ENCODE peak calls at places on chromosomes 12 and 14, in eight cellular contexts. One of them, this sample, is unnamed.

GRCh38 chr12:40225984-40226602 is 1.3 kb downstream of the LRRK2 start:
- DNase-seq in cardiac muscle cell: no peak
- DNase-seq in GM13977: peak; percentile 74
- DNase-seq in thoracic aorta: no peak
- DNase-seq in B cell: peak; percentile 68
- DNase-seq in lower leg skin: no peak
- DNase-seq in A549: no peak
- DNase-seq in HCT116: no peak
- DNase-seq in this sample: peak; percentile 84

GRCh38 chr12:50088577-50089335 is 3.6 kb downstream of the SMARCD1 start:
- DNase-seq in HCT116: peak; percentile 72
- DNase-seq in cardiac muscle cell: peak; percentile 47
- DNase-seq in thoracic aorta: no peak
- DNase-seq in B cell: peak; percentile 69
- DNase-seq in GM13977: peak; percentile 78
- DNase-seq in A549: peak; percentile 78
- DNase-seq in lower leg skin: no peak
- DNase-seq in this sample: peak; percentile 76

GRCh38 chr12:15268927-15269552 is 47.8 kb upstream of the RERG start:
- DNase-seq in cardiac muscle cell: peak; percentile 82
- DNase-seq in lower leg skin: peak; percentile 33
- DNase-seq in B cell: peak; percentile 49
- DNase-seq in GM13977: peak; percentile 57
- DNase-seq in HCT116: peak; percentile 62
- DNase-seq in A549: peak; percentile 62
- DNase-seq in thoracic aorta: no peak
- DNase-seq in this sample: peak; percentile 50

GRCh38 chr12:96064266-96064665 is 28.9 kb upstream of the LTA4H start:
- DNase-seq in lower leg skin: no peak
- DNase-seq in GM13977: no peak
- DNase-seq in HCT116: no peak
- DNase-seq in cardiac muscle cell: no peak
- DNase-seq in A549: no peak
- DNase-seq in B cell: no peak
- DNase-seq in thoracic aorta: no peak
- DNase-seq in this sample: no peak

GRCh38 chr12:106721931-106722330 is 52.6 kb upstream of the RIC8B start:
- DNase-seq in cardiac muscle cell: no peak
- DNase-seq in GM13977: no peak
- DNase-seq in B cell: no peak
- DNase-seq in thoracic aorta: no peak
- DNase-seq in A549: no peak
- DNase-seq in lower leg skin: no peak
- DNase-seq in HCT116: no peak
- DNase-seq in this sample: no peak

GRCh38 chr12:120316798-120317257 is 10.8 kb downstream of the PLA2G1B start:
- DNase-seq in cardiac muscle cell: no peak
- DNase-seq in lower leg skin: no peak
- DNase-seq in HCT116: no peak
- DNase-seq in thoracic aorta: no peak
- DNase-seq in GM13977: no peak
- DNase-seq in B cell: no peak
- DNase-seq in A549: no peak
- DNase-seq in this sample: no peak

GRCh38 chr12:54588110-54588831 is at the start of gene PPP1R1A:
- DNase-seq in B cell: no peak
- DNase-seq in thoracic aorta: no peak
- DNase-seq in HCT116: no peak
- DNase-seq in cardiac muscle cell: no peak
- DNase-seq in lower leg skin: no peak
- DNase-seq in A549: no peak
- DNase-seq in GM13977: no peak
- DNase-seq in this sample: no peak

GRCh38 chr12:62767506-62767905 is 167.4 kb downstream of the PPM1H start:
- DNase-seq in HCT116: no peak
- DNase-seq in cardiac muscle cell: peak; percentile 61
- DNase-seq in thoracic aorta: no peak
- DNase-seq in B cell: no peak
- DNase-seq in A549: no peak
- DNase-seq in lower leg skin: no peak
- DNase-seq in GM13977: no peak
- DNase-seq in this sample: no peak

GRCh38 chr14:94548131-94548998 is 12.9 kb upstream of the SERPINA4 start:
- DNase-seq in A549: no peak
- DNase-seq in GM13977: no peak
- DNase-seq in HCT116: no peak
- DNase-seq in B cell: no peak
- DNase-seq in lower leg skin: no peak
- DNase-seq in thoracic aorta: no peak
- DNase-seq in cardiac muscle cell: peak; percentile 47
- DNase-seq in this sample: no peak

GRCh38 chr12:12720052-12720451 is 2.9 kb downstream of the CDKN1B start:
- DNase-seq in lower leg skin: no peak
- DNase-seq in HCT116: no peak
- DNase-seq in GM13977: no peak
- DNase-seq in cardiac muscle cell: no peak
- DNase-seq in A549: no peak
- DNase-seq in B cell: no peak
- DNase-seq in thoracic aorta: no peak
- DNase-seq in this sample: no peak

GRCh38 chr14:104784846-104785707 is 10.5 kb downstream of the AKT1 start:
- DNase-seq in lower leg skin: no peak
- DNase-seq in GM13977: no peak
- DNase-seq in cardiac muscle cell: no peak
- DNase-seq in B cell: no peak
- DNase-seq in HCT116: no peak
- DNase-seq in thoracic aorta: no peak
- DNase-seq in A549: no peak
- DNase-seq in this sample: no peak

GRCh38 chr14:93938766-93939303 is 11.7 kb downstream of the FAM181A start:
- DNase-seq in HCT116: no peak
- DNase-seq in lower leg skin: no peak
- DNase-seq in B cell: no peak
- DNase-seq in cardiac muscle cell: no peak
- DNase-seq in GM13977: no peak
- DNase-seq in A549: no peak
- DNase-seq in thoracic aorta: no peak
- DNase-seq in this sample: no peak

GRCh38 chr14:87628129-87628528 is 364.9 kb downstream of the GALC start:
- DNase-seq in lower leg skin: peak; percentile 51
- DNase-seq in thoracic aorta: peak; percentile 27
- DNase-seq in GM13977: no peak
- DNase-seq in cardiac muscle cell: peak; percentile 27
- DNase-seq in B cell: no peak
- DNase-seq in A549: no peak
- DNase-seq in HCT116: no peak
- DNase-seq in this sample: no peak

GRCh38 chr12:49133014-49133413 is 1.8 kb upstream of the TUBA1B start:
- DNase-seq in A549: no peak
- DNase-seq in cardiac muscle cell: no peak
- DNase-seq in HCT116: no peak
- DNase-seq in B cell: no peak
- DNase-seq in lower leg skin: no peak
- DNase-seq in thoracic aorta: no peak
- DNase-seq in GM13977: no peak
- DNase-seq in this sample: no peak

GRCh38 chr14:89502966-89503365 is 85.9 kb upstream of the FOXN3 start:
- DNase-seq in B cell: no peak
- DNase-seq in A549: no peak
- DNase-seq in GM13977: no peak
- DNase-seq in lower leg skin: no peak
- DNase-seq in thoracic aorta: no peak
- DNase-seq in cardiac muscle cell: no peak
- DNase-seq in HCT116: no peak
- DNase-seq in this sample: no peak

GRCh38 chr12:93667672-93668071 is 9.5 kb upstream of the CRADD start:
- DNase-seq in HCT116: no peak
- DNase-seq in cardiac muscle cell: no peak
- DNase-seq in A549: no peak
- DNase-seq in B cell: no peak
- DNase-seq in lower leg skin: no peak
- DNase-seq in thoracic aorta: no peak
- DNase-seq in GM13977: no peak
- DNase-seq in this sample: no peak

GRCh38 chr12:91406920-91407341 is 224.3 kb upstream of the DCN start:
- DNase-seq in HCT116: peak; percentile 13
- DNase-seq in thoracic aorta: no peak
- DNase-seq in GM13977: peak; percentile 12
- DNase-seq in B cell: no peak
- DNase-seq in lower leg skin: no peak
- DNase-seq in cardiac muscle cell: peak; percentile 30
- DNase-seq in A549: peak; percentile 20
- DNase-seq in this sample: peak; percentile 11

GRCh38 chr12:124837958-124838803 is 25.5 kb downstream of the SCARB1 start:
- DNase-seq in lower leg skin: peak; percentile 70
- DNase-seq in B cell: no peak
- DNase-seq in GM13977: no peak
- DNase-seq in cardiac muscle cell: peak; percentile 97
- DNase-seq in A549: peak; percentile 94
- DNase-seq in thoracic aorta: peak; percentile 17
- DNase-seq in HCT116: peak; percentile 94
- DNase-seq in this sample: no peak

GRCh38 chr14:72679591-72680151 is 214.2 kb downstream of the DPF3 start:
- DNase-seq in lower leg skin: no peak
- DNase-seq in B cell: no peak
- DNase-seq in cardiac muscle cell: peak; percentile 5
- DNase-seq in thoracic aorta: no peak
- DNase-seq in A549: no peak
- DNase-seq in GM13977: no peak
- DNase-seq in HCT116: no peak
- DNase-seq in this sample: no peak

GRCh38 chr12:77947326-77947725 is 116.6 kb downstream of the NAV3 start:
- DNase-seq in cardiac muscle cell: peak; percentile 67
- DNase-seq in A549: no peak
- DNase-seq in B cell: no peak
- DNase-seq in lower leg skin: no peak
- DNase-seq in thoracic aorta: no peak
- DNase-seq in GM13977: no peak
- DNase-seq in HCT116: no peak
- DNase-seq in this sample: no peak

GRCh38 chr14:77912754-77913556 is 113.0 kb downstream of the ADCK1 start:
- DNase-seq in GM13977: no peak
- DNase-seq in A549: no peak
- DNase-seq in lower leg skin: no peak
- DNase-seq in B cell: no peak
- DNase-seq in thoracic aorta: no peak
- DNase-seq in HCT116: no peak
- DNase-seq in cardiac muscle cell: no peak
- DNase-seq in this sample: no peak

GRCh38 chr12:72134934-72135333 is 137.2 kb upstream of the TRHDE start:
- DNase-seq in lower leg skin: no peak
- DNase-seq in HCT116: no peak
- DNase-seq in cardiac muscle cell: no peak
- DNase-seq in B cell: no peak
- DNase-seq in A549: no peak
- DNase-seq in GM13977: no peak
- DNase-seq in thoracic aorta: no peak
- DNase-seq in this sample: no peak

GRCh38 chr12:72139411-72139810 is 132.8 kb upstream of the TRHDE start:
- DNase-seq in lower leg skin: no peak
- DNase-seq in cardiac muscle cell: no peak
- DNase-seq in B cell: no peak
- DNase-seq in GM13977: no peak
- DNase-seq in A549: no peak
- DNase-seq in HCT116: no peak
- DNase-seq in thoracic aorta: no peak
- DNase-seq in this sample: no peak

GRCh38 chr12:72136792-72137191 is 135.4 kb upstream of the TRHDE start:
- DNase-seq in HCT116: no peak
- DNase-seq in GM13977: no peak
- DNase-seq in B cell: no peak
- DNase-seq in A549: no peak
- DNase-seq in thoracic aorta: no peak
- DNase-seq in cardiac muscle cell: no peak
- DNase-seq in lower leg skin: no peak
- DNase-seq in this sample: no peak

GRCh38 chr12:72133497-72134055 is 138.6 kb upstream of the TRHDE start:
- DNase-seq in B cell: no peak
- DNase-seq in GM13977: no peak
- DNase-seq in cardiac muscle cell: no peak
- DNase-seq in thoracic aorta: no peak
- DNase-seq in HCT116: no peak
- DNase-seq in A549: no peak
- DNase-seq in lower leg skin: no peak
- DNase-seq in this sample: no peak
- TF ChIP-seq CTCF in B cell: no peak
- TF ChIP-seq CTCF in GM13977: peak; percentile 32
- TF ChIP-seq CTCF in cardiac muscle cell: no peak
- TF ChIP-seq CTCF in thoracic aorta: no peak
- TF ChIP-seq CTCF in HCT116: peak; percentile 6
- TF ChIP-seq CTCF in A549: no peak
- TF ChIP-seq CTCF in lower leg skin: no peak
- TF ChIP-seq CTCF in this sample: no peak

DNA sequence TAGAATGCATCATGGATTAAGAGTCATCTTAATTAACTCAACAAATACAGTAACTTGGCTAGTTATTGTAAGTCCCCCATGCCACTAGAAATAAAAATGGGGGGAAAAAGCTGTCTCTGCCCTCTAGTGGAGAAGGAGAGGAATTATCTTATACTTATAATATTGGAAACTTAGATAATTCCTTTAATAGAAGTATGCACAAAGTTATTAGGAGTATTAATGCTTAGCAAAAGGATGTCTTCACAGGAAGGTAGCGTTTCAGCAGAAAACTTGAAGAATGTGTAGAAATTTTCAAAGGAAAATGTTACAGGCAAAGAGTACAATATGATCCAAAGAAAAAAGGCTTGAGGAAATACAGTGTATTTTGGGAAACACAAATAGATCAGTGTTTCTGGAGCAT is 19.8 kb downstream of the OR5AU1 start:
- DNase-seq in lower leg skin: no peak
- DNase-seq in B cell: no peak
- DNase-seq in A549: peak; percentile 50
- DNase-seq in cardiac muscle cell: peak; percentile 28
- DNase-seq in GM13977: peak; percentile 57
- DNase-seq in thoracic aorta: no peak
- DNase-seq in HCT116: peak; percentile 3
- DNase-seq in this sample: peak; percentile 39
- TF ChIP-seq CTCF in lower leg skin: no peak
- TF ChIP-seq CTCF in B cell: peak; percentile 86
- TF ChIP-seq CTCF in A549: peak; percentile 75
- TF ChIP-seq CTCF in cardiac muscle cell: peak; percentile 68
- TF ChIP-seq CTCF in GM13977: peak; percentile 49
- TF ChIP-seq CTCF in thoracic aorta: peak; percentile 40
- TF ChIP-seq CTCF in HCT116: peak; percentile 51
- TF ChIP-seq CTCF in this sample: peak; percentile 40

GRCh38 chr12:80313184-80313583 is 130.9 kb upstream of the PTPRQ start:
- DNase-seq in HCT116: no peak
- DNase-seq in lower leg skin: no peak
- DNase-seq in A549: no peak
- DNase-seq in B cell: no peak
- DNase-seq in GM13977: no peak
- DNase-seq in cardiac muscle cell: peak; percentile 4
- DNase-seq in thoracic aorta: no peak
- DNase-seq in this sample: no peak
- TF ChIP-seq CTCF in HCT116: peak; percentile 15
- TF ChIP-seq CTCF in lower leg skin: no peak
- TF ChIP-seq CTCF in A549: peak; percentile 49
- TF ChIP-seq CTCF in B cell: no peak
- TF ChIP-seq CTCF in GM13977: no peak
- TF ChIP-seq CTCF in cardiac muscle cell: no peak
- TF ChIP-seq CTCF in thoracic aorta: no peak
- TF ChIP-seq CTCF in this sample: no peak

GRCh38 chr12:122094261-122094734 is 15.7 kb downstream of the MLXIP start:
- DNase-seq in thoracic aorta: no peak
- DNase-seq in HCT116: no peak
- DNase-seq in lower leg skin: no peak
- DNase-seq in B cell: no peak
- DNase-seq in GM13977: no peak
- DNase-seq in cardiac muscle cell: no peak
- DNase-seq in A549: no peak
- DNase-seq in this sample: no peak
- TF ChIP-seq CTCF in thoracic aorta: no peak
- TF ChIP-seq CTCF in HCT116: no peak
- TF ChIP-seq CTCF in lower leg skin: no peak
- TF ChIP-seq CTCF in B cell: no peak
- TF ChIP-seq CTCF in GM13977: no peak
- TF ChIP-seq CTCF in cardiac muscle cell: no peak
- TF ChIP-seq CTCF in A549: no peak
- TF ChIP-seq CTCF in this sample: no peak